ENCODE peak calls at places on chromosomes 13 and 19, in nine cellular contexts. One of them, this sample, is unnamed. For H3K27me3, the result is how much of the 10 kb centered on the place peaks cover.

GRCh38 chr19:10643968-10644290 is 10.2 kb upstream of the ILF3 start:
- DNase-seq in cardiac muscle cell: no peak
- DNase-seq in heart left ventricle: no peak
- DNase-seq in upper lobe of right lung: no peak
- DNase-seq in tibial artery: no peak
- DNase-seq in dorsolateral prefrontal cortex: no peak
- DNase-seq in adrenal gland: no peak
- DNase-seq in A673: no peak
- DNase-seq in psoas muscle: no peak
- DNase-seq in this sample: no peak

GRCh38 chr19:33678796-33679195 is 57.0 kb downstream of the CHST8 start:
- DNase-seq in heart left ventricle: no peak
- DNase-seq in A673: peak
- DNase-seq in psoas muscle: no peak
- DNase-seq in cardiac muscle cell: no peak
- DNase-seq in dorsolateral prefrontal cortex: peak
- DNase-seq in upper lobe of right lung: peak
- DNase-seq in tibial artery: no peak
- DNase-seq in adrenal gland: no peak
- DNase-seq in this sample: no peak

GRCh38 chr19:50724522-50725217 is 1.5 kb downstream of the CLEC11A start:
- DNase-seq in heart left ventricle: peak
- DNase-seq in psoas muscle: peak
- DNase-seq in adrenal gland: peak
- DNase-seq in dorsolateral prefrontal cortex: peak
- DNase-seq in upper lobe of right lung: peak
- DNase-seq in tibial artery: peak
- DNase-seq in cardiac muscle cell: peak
- DNase-seq in A673: peak
- DNase-seq in this sample: peak

GRCh38 chr13:53064721-53065120 is 36.1 kb downstream of the OLFM4 start:
- DNase-seq in A673: peak
- DNase-seq in psoas muscle: peak
- DNase-seq in adrenal gland: no peak
- DNase-seq in tibial artery: no peak
- DNase-seq in heart left ventricle: peak
- DNase-seq in upper lobe of right lung: no peak
- DNase-seq in cardiac muscle cell: peak
- DNase-seq in dorsolateral prefrontal cortex: no peak
- DNase-seq in this sample: no peak

GRCh38 chr13:95296326-95296939 is 4.8 kb downstream of the ABCC4 start:
- DNase-seq in psoas muscle: peak
- DNase-seq in tibial artery: no peak
- DNase-seq in adrenal gland: peak
- DNase-seq in upper lobe of right lung: peak
- DNase-seq in cardiac muscle cell: peak
- DNase-seq in dorsolateral prefrontal cortex: no peak
- DNase-seq in heart left ventricle: peak
- DNase-seq in A673: no peak
- DNase-seq in this sample: peak

GRCh38 chr13:22009937-22010336 is 339.1 kb downstream of the FGF9 start:
- DNase-seq in psoas muscle: no peak
- DNase-seq in upper lobe of right lung: no peak
- DNase-seq in tibial artery: no peak
- DNase-seq in A673: no peak
- DNase-seq in dorsolateral prefrontal cortex: no peak
- DNase-seq in cardiac muscle cell: no peak
- DNase-seq in heart left ventricle: no peak
- DNase-seq in adrenal gland: no peak
- DNase-seq in this sample: no peak

GRCh38 chr19:12495002-12495802 is 10.6 kb upstream of the ZNF709 start:
- DNase-seq in dorsolateral prefrontal cortex: peak
- DNase-seq in A673: peak
- DNase-seq in cardiac muscle cell: peak
- DNase-seq in adrenal gland: peak
- DNase-seq in heart left ventricle: peak
- DNase-seq in upper lobe of right lung: peak
- DNase-seq in tibial artery: peak
- DNase-seq in psoas muscle: peak
- DNase-seq in this sample: peak

GRCh38 chr19:39424934-39425333 is 10.8 kb downstream of the RPS16 start:
- DNase-seq in dorsolateral prefrontal cortex: no peak
- DNase-seq in tibial artery: no peak
- DNase-seq in adrenal gland: no peak
- DNase-seq in A673: no peak
- DNase-seq in psoas muscle: no peak
- DNase-seq in cardiac muscle cell: no peak
- DNase-seq in upper lobe of right lung: no peak
- DNase-seq in heart left ventricle: no peak
- DNase-seq in this sample: no peak

GRCh38 chr19:55315956-55316525 is 9.1 kb downstream of the TMEM150B start:
- DNase-seq in psoas muscle: no peak
- DNase-seq in adrenal gland: no peak
- DNase-seq in A673: no peak
- DNase-seq in tibial artery: no peak
- DNase-seq in dorsolateral prefrontal cortex: no peak
- DNase-seq in cardiac muscle cell: no peak
- DNase-seq in heart left ventricle: no peak
- DNase-seq in upper lobe of right lung: no peak
- DNase-seq in this sample: no peak

GRCh38 chr13:104246955-104247354 is 1180.7 kb upstream of the SLC10A2 start:
- DNase-seq in adrenal gland: no peak
- DNase-seq in heart left ventricle: no peak
- DNase-seq in tibial artery: no peak
- DNase-seq in upper lobe of right lung: no peak
- DNase-seq in dorsolateral prefrontal cortex: no peak
- DNase-seq in A673: no peak
- DNase-seq in psoas muscle: no peak
- DNase-seq in cardiac muscle cell: no peak
- DNase-seq in this sample: no peak

GRCh38 chr19:4114181-4114580 is 9.7 kb downstream of the MAP2K2 start:
- DNase-seq in tibial artery: no peak
- DNase-seq in psoas muscle: no peak
- DNase-seq in adrenal gland: no peak
- DNase-seq in heart left ventricle: no peak
- DNase-seq in A673: no peak
- DNase-seq in dorsolateral prefrontal cortex: no peak
- DNase-seq in upper lobe of right lung: no peak
- DNase-seq in cardiac muscle cell: no peak
- DNase-seq in this sample: no peak

GRCh38 chr13:97125810-97126738 is 96.1 kb upstream of the MBNL2 start:
- DNase-seq in adrenal gland: no peak
- DNase-seq in upper lobe of right lung: no peak
- DNase-seq in dorsolateral prefrontal cortex: no peak
- DNase-seq in A673: peak
- DNase-seq in cardiac muscle cell: peak
- DNase-seq in tibial artery: no peak
- DNase-seq in psoas muscle: peak
- DNase-seq in heart left ventricle: no peak
- DNase-seq in this sample: peak

GRCh38 chr13:112103260-112103843 is 36.4 kb downstream of the SOX1 start:
- DNase-seq in A673: no peak
- DNase-seq in heart left ventricle: no peak
- DNase-seq in cardiac muscle cell: no peak
- DNase-seq in tibial artery: peak
- DNase-seq in psoas muscle: no peak
- DNase-seq in adrenal gland: no peak
- DNase-seq in dorsolateral prefrontal cortex: no peak
- DNase-seq in upper lobe of right lung: no peak
- DNase-seq in this sample: no peak

GRCh38 chr13:113875429-113875815 is 11.5 kb upstream of the GAS6 start:
- DNase-seq in cardiac muscle cell: no peak
- DNase-seq in dorsolateral prefrontal cortex: no peak
- DNase-seq in adrenal gland: no peak
- DNase-seq in heart left ventricle: no peak
- DNase-seq in psoas muscle: no peak
- DNase-seq in upper lobe of right lung: no peak
- DNase-seq in tibial artery: no peak
- DNase-seq in A673: no peak
- DNase-seq in this sample: no peak

GRCh38 chr13:79830426-79830825 is 349.5 kb downstream of the NDFIP2 start:
- DNase-seq in heart left ventricle: no peak
- DNase-seq in dorsolateral prefrontal cortex: no peak
- DNase-seq in cardiac muscle cell: no peak
- DNase-seq in upper lobe of right lung: no peak
- DNase-seq in adrenal gland: no peak
- DNase-seq in A673: no peak
- DNase-seq in tibial artery: no peak
- DNase-seq in psoas muscle: no peak
- DNase-seq in this sample: no peak

GRCh38 chr13:114143806-114144605 is 11.6 kb upstream of the RASA3 start:
- DNase-seq in adrenal gland: no peak
- DNase-seq in psoas muscle: peak
- DNase-seq in A673: no peak
- DNase-seq in upper lobe of right lung: peak
- DNase-seq in tibial artery: peak
- DNase-seq in heart left ventricle: no peak
- DNase-seq in cardiac muscle cell: no peak
- DNase-seq in dorsolateral prefrontal cortex: no peak
- DNase-seq in this sample: no peak

GRCh38 chr19:55088543-55089265 is 13.0 kb downstream of the EPS8L1 start:
- DNase-seq in heart left ventricle: peak
- DNase-seq in upper lobe of right lung: peak
- DNase-seq in adrenal gland: peak
- DNase-seq in cardiac muscle cell: peak
- DNase-seq in A673: peak
- DNase-seq in dorsolateral prefrontal cortex: peak
- DNase-seq in tibial artery: no peak
- DNase-seq in psoas muscle: peak
- DNase-seq in this sample: peak

GRCh38 chr13:30441304-30441703 is 19.0 kb downstream of the UBE2L5 start:
- DNase-seq in dorsolateral prefrontal cortex: no peak
- DNase-seq in heart left ventricle: no peak
- DNase-seq in cardiac muscle cell: no peak
- DNase-seq in A673: no peak
- DNase-seq in tibial artery: no peak
- DNase-seq in upper lobe of right lung: no peak
- DNase-seq in psoas muscle: no peak
- DNase-seq in adrenal gland: no peak
- DNase-seq in this sample: no peak

GRCh38 chr19:53642381-53643099 is 10.7 kb downstream of the DPRX start:
- DNase-seq in psoas muscle: no peak
- DNase-seq in cardiac muscle cell: no peak
- DNase-seq in tibial artery: no peak
- DNase-seq in heart left ventricle: no peak
- DNase-seq in upper lobe of right lung: no peak
- DNase-seq in dorsolateral prefrontal cortex: no peak
- DNase-seq in A673: no peak
- DNase-seq in adrenal gland: no peak
- DNase-seq in this sample: no peak

GRCh38 chr13:99868767-99869166 is 102.8 kb downstream of the ZIC5 start:
- DNase-seq in adrenal gland: no peak
- DNase-seq in tibial artery: no peak
- DNase-seq in cardiac muscle cell: no peak
- DNase-seq in A673: no peak
- DNase-seq in upper lobe of right lung: no peak
- DNase-seq in heart left ventricle: no peak
- DNase-seq in dorsolateral prefrontal cortex: no peak
- DNase-seq in psoas muscle: no peak
- DNase-seq in this sample: no peak

GRCh38 chr13:46852168-46852567 is 44.7 kb downstream of the HTR2A start:
- DNase-seq in cardiac muscle cell: no peak
- DNase-seq in upper lobe of right lung: no peak
- DNase-seq in heart left ventricle: no peak
- DNase-seq in tibial artery: no peak
- DNase-seq in A673: no peak
- DNase-seq in psoas muscle: no peak
- DNase-seq in dorsolateral prefrontal cortex: peak
- DNase-seq in adrenal gland: no peak
- DNase-seq in this sample: no peak
- H3K27me3 ChIP-seq in cardiac muscle cell: under half
- H3K27me3 ChIP-seq in upper lobe of right lung: under half
- H3K27me3 ChIP-seq in heart left ventricle: under half
- H3K27me3 ChIP-seq in tibial artery: under half
- H3K27me3 ChIP-seq in A673: under half
- H3K27me3 ChIP-seq in psoas muscle: under half
- H3K27me3 ChIP-seq in dorsolateral prefrontal cortex: under half
- H3K27me3 ChIP-seq in adrenal gland: under half
- H3K27me3 ChIP-seq in this sample: under half

DNA sequence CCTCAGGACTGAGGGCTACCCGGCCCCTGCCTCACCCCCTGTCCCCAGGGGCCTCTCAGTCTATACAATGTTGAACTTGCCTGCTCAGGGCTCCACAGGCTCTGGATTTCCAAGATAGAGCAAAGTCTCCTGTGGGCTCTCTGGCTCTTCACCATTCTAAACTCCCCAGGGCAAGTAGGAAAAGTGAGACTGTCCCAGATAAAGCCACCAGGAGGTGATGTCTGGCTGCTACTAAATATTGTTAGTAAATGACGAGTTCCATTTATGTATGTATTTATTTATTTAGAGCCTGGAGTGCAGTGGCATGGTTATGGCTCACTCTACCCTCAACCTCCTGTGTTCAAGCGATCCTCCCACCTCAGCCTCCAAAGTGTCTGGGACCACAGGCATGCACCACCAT is 73.6 kb upstream of the SIAH3 start:
- DNase-seq in upper lobe of right lung: no peak
- DNase-seq in cardiac muscle cell: peak
- DNase-seq in A673: peak
- DNase-seq in dorsolateral prefrontal cortex: no peak
- DNase-seq in adrenal gland: no peak
- DNase-seq in heart left ventricle: no peak
- DNase-seq in tibial artery: no peak
- DNase-seq in psoas muscle: no peak
- DNase-seq in this sample: no peak
- H3K27me3 ChIP-seq in upper lobe of right lung: under half
- H3K27me3 ChIP-seq in cardiac muscle cell: under half
- H3K27me3 ChIP-seq in A673: under half
- H3K27me3 ChIP-seq in dorsolateral prefrontal cortex: under half
- H3K27me3 ChIP-seq in adrenal gland: under half
- H3K27me3 ChIP-seq in heart left ventricle: under half
- H3K27me3 ChIP-seq in tibial artery: under half
- H3K27me3 ChIP-seq in psoas muscle: under half
- H3K27me3 ChIP-seq in this sample: under half

GRCh38 chr19:1286451-1286858 is 782 bp downstream of the EFNA2 start:
- DNase-seq in upper lobe of right lung: no peak
- DNase-seq in psoas muscle: no peak
- DNase-seq in cardiac muscle cell: no peak
- DNase-seq in adrenal gland: no peak
- DNase-seq in heart left ventricle: no peak
- DNase-seq in tibial artery: no peak
- DNase-seq in dorsolateral prefrontal cortex: no peak
- DNase-seq in A673: no peak
- DNase-seq in this sample: no peak
- H3K27me3 ChIP-seq in upper lobe of right lung: half or more
- H3K27me3 ChIP-seq in psoas muscle: under half
- H3K27me3 ChIP-seq in cardiac muscle cell: under half
- H3K27me3 ChIP-seq in adrenal gland: half or more
- H3K27me3 ChIP-seq in heart left ventricle: half or more
- H3K27me3 ChIP-seq in tibial artery: half or more
- H3K27me3 ChIP-seq in dorsolateral prefrontal cortex: under half
- H3K27me3 ChIP-seq in A673: under half
- H3K27me3 ChIP-seq in this sample: under half

DNA sequence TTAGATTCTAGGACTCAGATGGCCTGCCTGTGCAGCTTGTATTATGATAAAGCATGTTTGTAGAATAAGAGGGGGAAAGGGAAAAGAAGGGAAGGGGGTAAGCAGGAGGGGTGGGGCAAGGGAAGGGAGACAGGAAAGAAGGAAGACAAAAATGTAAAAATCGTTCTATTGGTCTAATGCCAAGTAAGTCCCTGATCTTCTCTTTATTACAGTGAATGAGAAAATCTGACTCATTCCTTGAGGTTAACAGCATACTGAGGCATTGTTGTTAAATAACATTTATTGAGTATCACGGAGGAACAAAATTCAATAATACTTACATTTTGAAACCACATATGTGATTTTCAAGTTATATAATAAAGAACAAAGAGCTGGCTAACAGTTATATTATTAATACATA is 1534.7 kb downstream of the OLFM4 start:
- DNase-seq in tibial artery: no peak
- DNase-seq in upper lobe of right lung: no peak
- DNase-seq in adrenal gland: no peak
- DNase-seq in A673: peak
- DNase-seq in psoas muscle: no peak
- DNase-seq in dorsolateral prefrontal cortex: no peak
- DNase-seq in cardiac muscle cell: no peak
- DNase-seq in heart left ventricle: no peak
- DNase-seq in this sample: no peak
- H3K27me3 ChIP-seq in tibial artery: under half
- H3K27me3 ChIP-seq in upper lobe of right lung: under half
- H3K27me3 ChIP-seq in adrenal gland: under half
- H3K27me3 ChIP-seq in A673: under half
- H3K27me3 ChIP-seq in psoas muscle: under half
- H3K27me3 ChIP-seq in dorsolateral prefrontal cortex: under half
- H3K27me3 ChIP-seq in cardiac muscle cell: under half
- H3K27me3 ChIP-seq in heart left ventricle: under half
- H3K27me3 ChIP-seq in this sample: under half